ENCODE peak calls at places on chromosomes 12 and 14, in seven cellular contexts. Y is right lobe of liver, F is gastrocnemius medialis, Z is heart left ventricle, N is A549, R is K562, T is HepG2. M is an unnamed sample. For H3K9me3, the result is how much of the 10 kb centered on the place peaks cover.

GRCh38 chr12:125081427-125081826 is 16.2 kb downstream of the AACS start:
- ATAC-seq in Y (no peak), F (peak), Z (no peak), N (no peak), R (no peak), T (no peak), M (no peak)

GRCh38 chr14:78863143-78863542 is 693.0 kb downstream of the NRXN3 start:
- ATAC-seq in Y (peak), F (no peak), Z (no peak), N (no peak), R (no peak), T (no peak), M (no peak)

GRCh38 chr12:57476162-57476992 is 3.3 kb downstream of the ARHGAP9 start:
- ATAC-seq in Y (peak), F (no peak), Z (peak), N (no peak), R (no peak), T (peak), M (peak)

GRCh38 chr14:32249780-32250179 is 46.7 kb upstream of the RNU6-8 start:
- ATAC-seq in Y (no peak), F (no peak), Z (no peak), N (no peak), R (no peak), T (no peak), M (no peak)

GRCh38 chr12:39351153-39351552 is 91.8 kb downstream of the KIF21A start:
- ATAC-seq in Y (no peak), F (no peak), Z (no peak), N (no peak), R (no peak), T (no peak), M (no peak)

GRCh38 chr12:94851396-94852025 is 152.0 kb downstream of the NDUFA12 start:
- ATAC-seq in Y (no peak), F (no peak), Z (no peak), N (no peak), R (no peak), T (no peak), M (no peak)

GRCh38 chr12:15693233-15693911 is 95.8 kb downstream of the EPS8 start:
- ATAC-seq in Y (no peak), F (no peak), Z (no peak), N (no peak), R (no peak), T (no peak), M (no peak)

GRCh38 chr12:18643673-18644072 is 94.1 kb downstream of the PLCZ1 start:
- ATAC-seq in Y (no peak), F (no peak), Z (peak), N (no peak), R (no peak), T (no peak), M (peak)

GRCh38 chr14:68282479-68283377 is 463.1 kb downstream of the RAD51B start:
- ATAC-seq in Y (no peak), F (no peak), Z (no peak), N (no peak), R (no peak), T (peak), M (no peak)

GRCh38 chr14:68466491-68466977 is 326.3 kb downstream of the ZFP36L1 start:
- ATAC-seq in Y (no peak), F (peak), Z (peak), N (peak), R (no peak), T (no peak), M (peak)

GRCh38 chr12:132872975-132873421 is 14.4 kb downstream of the CHFR start:
- ATAC-seq in Y (no peak), F (no peak), Z (no peak), N (no peak), R (no peak), T (no peak), M (no peak)

GRCh38 chr12:31876568-31877424 is 82.4 kb upstream of the RESF1 start:
- ATAC-seq in Y (peak), F (no peak), Z (peak), N (no peak), R (peak), T (no peak), M (no peak)

GRCh38 chr14:34254596-34254995 is 207.4 kb downstream of the SPTSSA start:
- ATAC-seq in Y (no peak), F (no peak), Z (no peak), N (no peak), R (no peak), T (no peak), M (no peak)

GRCh38 chr12:14167005-14167628 is 185.7 kb upstream of the GRIN2B start:
- ATAC-seq in Y (peak), F (peak), Z (peak), N (peak), R (peak), T (peak), M (no peak)

GRCh38 chr12:115598827-115599226 is 678.7 kb downstream of the MED13L start:
- ATAC-seq in Y (no peak), F (no peak), Z (no peak), N (no peak), R (no peak), T (no peak), M (no peak)

GRCh38 chr14:81219821-81220487 is 805 bp downstream of the GTF2A1 start:
- ATAC-seq in Y (no peak), F (peak), Z (no peak), N (peak), R (peak), T (no peak), M (no peak)

GRCh38 chr12:52215587-52216031 is 17.4 kb upstream of the KRT7 start:
- ATAC-seq in Y (no peak), F (peak), Z (no peak), N (peak), R (no peak), T (peak), M (peak)

GRCh38 chr12:131048611-131048990 is 94.9 kb downstream of the ADGRD1 start:
- ATAC-seq in Y (no peak), F (no peak), Z (no peak), N (no peak), R (no peak), T (no peak), M (no peak)

GRCh38 chr12:66048843-66049537 is 81.6 kb downstream of the LLPH start:
- ATAC-seq in Y (peak), F (no peak), Z (no peak), N (peak), R (no peak), T (peak), M (no peak)

GRCh38 chr12:46219147-46219891 is 49.5 kb downstream of the SLC38A1 start:
- ATAC-seq in Y (no peak), F (no peak), Z (no peak), N (no peak), R (no peak), T (no peak), M (no peak)

GRCh38 chr12:69345077-69345476 is 3.1 kb upstream of the LYZ start:
- ATAC-seq in Y (no peak), F (no peak), Z (no peak), N (no peak), R (no peak), T (no peak), M (no peak)

GRCh38 chr14:64444984-64445845 is 20.1 kb upstream of the AKAP5 start:
- ATAC-seq in Y (peak), F (no peak), Z (no peak), N (peak), R (peak), T (no peak), M (peak)

GRCh38 chr14:65357091-65357490 is 55.4 kb upstream of the FUT8 start:
- ATAC-seq in Y (no peak), F (peak), Z (peak), N (no peak), R (no peak), T (no peak), M (no peak)

GRCh38 chr12:24081581-24081980 is 132.1 kb upstream of the SOX5 start:
- ATAC-seq in Y (no peak), F (no peak), Z (no peak), N (no peak), R (no peak), T (no peak), M (no peak)

GRCh38 chr14:75307700-75308379 is 29.2 kb downstream of the FOS start:
- ATAC-seq in Y (peak), F (peak), Z (peak), N (peak), R (peak), T (peak), M (peak)

GRCh38 chr12:22014041-22014782 is 31.8 kb upstream of the CMAS start:
- ATAC-seq in Y (peak), F (no peak), Z (peak), N (no peak), R (no peak), T (no peak), M (no peak)

GRCh38 chr14:71703477-71703876 is 228.8 kb upstream of the RGS6 start:
- ATAC-seq in Y (no peak), F (no peak), Z (peak), N (no peak), R (no peak), T (no peak), M (no peak)

GRCh38 chr12:9730011-9730410 is 2.9 kb downstream of the CLECL1 start:
- ATAC-seq in Y (no peak), F (no peak), Z (no peak), N (no peak), R (no peak), T (no peak), M (no peak)

GRCh38 chr12:18849080-18849479 is 111.2 kb downstream of the CAPZA3 start:
- ATAC-seq in Y (no peak), F (no peak), Z (no peak), N (no peak), R (no peak), T (no peak), M (no peak)

GRCh38 chr12:570949-571794 is 92.1 kb downstream of the NINJ2 start:
- ATAC-seq in Y (peak), F (peak), Z (peak), N (peak), R (peak), T (peak), M (peak)

GRCh38 chr12:569803-570236 is 93.4 kb downstream of the NINJ2 start:
- ATAC-seq in Y (peak), F (peak), Z (peak), N (peak), R (peak), T (peak), M (peak)

GRCh38 chr12:569091-569676 is 94.1 kb downstream of the NINJ2 start:
- ATAC-seq in Y (no peak), F (no peak), Z (no peak), N (no peak), R (no peak), T (no peak), M (no peak)

GRCh38 chr12:571795-572531 is 91.3 kb downstream of the NINJ2 start:
- ATAC-seq in Y (no peak), F (peak), Z (peak), N (peak), R (no peak), T (peak), M (no peak)

DNA sequence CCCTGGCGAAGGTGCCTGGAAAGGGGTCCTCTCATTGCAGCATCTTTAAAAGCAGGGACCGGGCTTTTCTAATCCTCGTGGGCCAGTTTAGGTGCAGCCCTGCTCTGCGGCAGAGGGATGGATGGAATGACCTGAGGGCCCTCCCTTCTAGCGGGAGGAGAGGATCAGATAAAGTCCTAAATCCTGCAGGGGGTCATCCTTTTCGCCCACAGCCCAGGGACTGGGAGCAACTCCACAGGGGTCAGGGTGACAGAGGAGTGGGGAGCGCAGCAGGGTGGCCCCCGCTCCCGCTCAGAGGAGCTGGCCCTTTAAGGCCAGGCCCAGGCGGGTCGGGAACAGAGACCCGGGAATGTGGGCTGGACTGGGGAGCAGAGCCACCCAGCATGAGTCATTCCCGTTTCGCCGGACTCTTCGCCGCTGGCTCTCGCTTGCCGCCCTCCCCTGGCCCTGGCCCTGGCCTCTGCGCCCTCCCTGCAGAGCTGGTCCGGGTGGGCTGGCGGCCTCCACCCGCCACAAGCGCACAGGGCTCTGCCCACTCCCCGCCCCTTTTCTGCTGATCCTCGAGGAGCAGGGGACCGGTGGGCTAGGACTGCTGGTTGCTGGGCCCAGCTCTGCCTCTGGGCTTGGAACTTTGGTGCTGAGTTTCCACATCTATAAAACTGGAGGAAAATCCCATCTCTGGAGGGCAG is 92.9 kb downstream of the NINJ2 start:
- ATAC-seq in Y (peak), F (peak), Z (peak), N (peak), R (peak), T (peak), M (peak)
- TF ChIP-seq POLR2A in Y (peak), F (peak), Z (no peak), N (peak), R (no peak), T (no peak), M (peak)

GRCh38 chr14:45112886-45113772 is 21.2 kb downstream of the FKBP3 start:
- ATAC-seq in Y (no peak), F (no peak), Z (no peak), N (peak), R (peak), T (peak), M (no peak)
- H3K27ac ChIP-seq in Y (no peak), F (no peak), Z (no peak), N (peak), R (peak), T (peak), M (no peak)

GRCh38 chr14:106269029-106269428 is 742.6 kb downstream of the TMEM121 start:
- ATAC-seq in Y (no peak), F (no peak), Z (no peak), N (no peak), R (no peak), T (no peak), M (no peak)

GRCh38 chr14:106269451-106270204 is 743.2 kb downstream of the TMEM121 start:
- ATAC-seq in Y (no peak), F (no peak), Z (no peak), N (no peak), R (no peak), T (no peak), M (no peak)

DNA sequence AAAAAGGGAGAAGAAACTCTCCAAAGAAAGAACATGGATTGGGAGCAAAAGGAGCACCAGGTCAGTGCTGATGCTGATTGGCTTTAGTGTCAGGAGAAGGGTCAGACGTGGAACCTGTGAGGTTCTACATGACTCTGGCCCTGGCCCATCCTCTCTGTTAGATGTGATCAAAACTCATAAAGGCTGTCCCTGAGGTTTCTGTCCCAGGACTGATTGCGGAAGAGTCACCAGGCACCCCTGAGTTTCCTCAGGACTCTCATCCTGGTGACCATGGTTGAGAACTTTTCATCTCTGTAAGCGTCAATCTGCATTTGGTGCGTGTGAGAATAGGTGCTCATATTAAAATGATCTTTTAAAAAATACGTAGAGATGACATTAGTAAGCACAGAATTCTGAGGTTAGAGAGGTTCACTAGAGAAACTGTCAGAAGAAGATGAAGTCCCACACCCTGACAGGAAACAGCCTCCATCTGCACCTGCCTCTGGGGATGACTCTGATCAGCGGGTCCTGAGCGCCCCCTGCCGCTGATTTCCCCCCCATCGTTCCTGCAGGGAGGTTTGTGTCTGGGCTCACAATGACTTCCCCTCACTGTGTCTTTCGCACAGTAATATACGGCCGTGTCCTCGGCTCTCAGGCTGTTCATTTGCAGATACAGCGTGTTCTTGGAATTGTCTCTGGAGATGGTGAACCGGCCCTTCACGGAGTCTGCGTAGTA is 741.8 kb downstream of the TMEM121 start:
- ATAC-seq in Y (peak), F (no peak), Z (no peak), N (peak), R (peak), T (no peak), M (no peak)
- H3K9me3 ChIP-seq in Y (under half), F (under half), Z (under half), N (under half), R (under half), T (under half), M (under half)

DNA sequence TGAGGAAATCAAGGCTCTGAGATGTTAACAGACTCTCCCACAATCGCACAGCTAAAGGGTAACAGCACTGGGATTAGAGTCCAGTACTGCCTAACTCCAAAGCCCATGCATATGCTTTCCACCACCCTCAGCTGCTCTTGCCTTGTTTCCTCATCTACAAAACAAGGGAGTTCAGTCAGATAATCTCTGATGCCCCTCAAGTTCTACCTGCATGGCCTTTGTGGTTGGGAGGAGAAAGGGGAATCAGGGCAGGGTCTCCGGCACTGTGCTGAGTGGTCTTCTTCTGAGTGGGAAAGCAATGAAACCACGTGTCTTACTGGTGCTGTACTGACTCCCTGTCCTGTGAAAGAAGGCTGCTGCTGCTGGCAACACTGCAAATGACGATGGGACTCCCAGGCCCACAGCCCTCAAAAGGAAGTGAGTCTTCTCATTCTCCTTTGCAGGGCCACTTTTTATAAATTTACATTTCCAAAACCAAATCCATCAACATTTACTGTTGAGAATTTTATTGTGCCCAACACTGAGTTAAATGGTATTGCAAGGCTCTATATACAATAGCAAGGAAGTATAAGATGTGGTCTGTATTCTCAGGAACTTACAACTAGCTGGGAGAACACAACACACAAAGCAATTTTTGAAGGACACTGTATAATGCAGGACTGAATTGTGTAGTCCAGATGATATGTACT is 19.7 kb upstream of the DUSP16 start:
- ATAC-seq in Y (no peak), F (no peak), Z (no peak), N (peak), R (no peak), T (peak), M (no peak)
- TF ChIP-seq POLR2A in Y (no peak), F (no peak), Z (no peak), N (no peak), R (no peak), T (no peak), M (no peak)

GRCh38 chr14:77106666-77107065 is 8.6 kb downstream of the CIPC start:
- ATAC-seq in Y (no peak), F (peak), Z (peak), N (no peak), R (no peak), T (no peak), M (no peak)
- H3K27ac ChIP-seq in Y (no peak), F (peak), Z (peak), N (no peak), R (no peak), T (no peak), M (peak)

GRCh38 chr12:50799908-50800307 is 36.0 kb downstream of the ATF1 start:
- ATAC-seq in Y (no peak), F (no peak), Z (no peak), N (no peak), R (no peak), T (no peak), M (no peak)
- H3K9me3 ChIP-seq in Y (under half), F (under half), Z (under half), N (under half), R (under half), T (under half), M (under half)

GRCh38 chr12:2796187-2796663 is 1.5 kb downstream of the FKBP4 start:
- ATAC-seq in Y (no peak), F (no peak), Z (no peak), N (peak), R (peak), T (peak), M (no peak)

GRCh38 chr12:2793561-2793960 is 1.2 kb upstream of the FKBP4 start:
- ATAC-seq in Y (no peak), F (no peak), Z (no peak), N (no peak), R (no peak), T (no peak), M (no peak)

GRCh38 chr12:2794261-2794735 is 472 bp upstream of the FKBP4 start:
- ATAC-seq in Y (peak), F (peak), Z (peak), N (peak), R (no peak), T (no peak), M (peak)

GRCh38 chr12:2794736-2795289 is at the start of gene FKBP4:
- ATAC-seq in Y (peak), F (peak), Z (peak), N (peak), R (peak), T (peak), M (peak)

DNA sequence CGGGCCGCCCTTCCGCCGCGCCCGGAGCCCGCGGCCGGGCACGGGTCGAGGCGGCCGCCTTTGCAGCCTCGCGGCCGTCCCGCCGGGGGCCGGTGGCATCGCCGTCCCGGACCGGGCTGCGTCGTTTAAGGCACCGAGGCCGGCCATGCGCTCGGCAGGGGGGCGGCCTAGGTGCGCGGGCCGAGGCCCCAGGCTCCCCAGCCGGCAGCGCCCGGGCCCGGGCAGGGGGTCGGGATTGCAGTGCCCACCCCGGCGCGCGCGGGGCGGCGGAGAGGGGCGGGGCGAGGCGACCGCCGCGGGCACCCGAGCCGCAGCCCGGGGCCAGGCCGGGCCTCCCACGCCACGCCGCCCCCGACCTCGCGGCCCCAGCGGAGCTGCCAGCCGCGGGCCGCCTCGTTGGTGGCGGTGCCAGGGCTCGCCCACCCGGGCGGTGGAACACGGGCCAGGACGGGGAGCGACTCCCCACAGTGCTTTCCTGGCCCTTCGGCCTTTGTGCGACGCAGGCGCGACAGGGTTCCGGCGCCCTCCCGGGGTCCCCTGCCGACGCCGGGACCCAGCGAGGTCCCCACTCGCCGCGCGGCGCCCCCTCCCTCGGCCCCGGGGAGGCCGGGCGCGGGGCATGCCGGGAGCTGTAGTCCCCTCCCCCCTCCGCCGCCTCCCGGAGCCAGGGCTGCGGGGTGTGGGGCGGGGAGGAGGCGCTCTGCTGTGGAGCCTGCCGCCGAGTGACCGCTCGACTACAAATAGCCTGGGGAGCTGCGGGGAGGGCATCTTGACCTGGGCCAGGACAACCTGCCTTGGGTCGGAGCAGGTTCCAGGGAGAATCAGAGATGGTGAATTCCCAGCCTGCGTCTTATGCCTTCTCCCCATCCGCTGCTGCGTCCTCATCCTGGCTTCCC is 769 bp downstream of the FKBP4 start:
- ATAC-seq in Y (peak), F (peak), Z (peak), N (peak), R (peak), T (peak), M (peak)
- TF ChIP-seq POLR2A in Y (peak), F (peak), Z (no peak), N (peak), R (no peak), T (peak), M (peak)